ENCODE peak calls at places on chromosomes 11 and 22, in five cellular contexts. Z is SK-N-SH, I is endothelial cell of umbilical vein, M is astrocyte of the cerebellum, U is fibroblast of pulmonary artery. X is an unnamed sample.
A peak's percentile ranks its signal among the peaks of the same experiment; 100 is the strongest.

GRCh38 chr11:122668562-122669090 is 13.1 kb downstream of the UBASH3B start:
- DNase-seq in Z (no peak), I (peak; percentile 20), M (peak; percentile 63), U (peak; percentile 62), X (no peak)

GRCh38 chr11:997907-998306 is 38.6 kb downstream of the MUC6 start:
- DNase-seq in Z (no peak), I (no peak), M (no peak), U (no peak), X (no peak)

GRCh38 chr22:39634530-39635399 is 64.2 kb downstream of the CACNA1I start:
- DNase-seq in Z (no peak), I (peak; percentile 74), M (peak; percentile 79), U (peak; percentile 88), X (peak; percentile 56)

GRCh38 chr22:49726701-49727101 is 101.0 kb downstream of the BRD1 start:
- DNase-seq in Z (no peak), I (no peak), M (no peak), U (no peak), X (no peak)

GRCh38 chr11:125435461-125436238 is 60.4 kb downstream of the FEZ1 start:
- DNase-seq in Z (no peak), I (no peak), M (no peak), U (peak; percentile 9), X (no peak)

GRCh38 chr11:68961245-68961644 is 19.5 kb downstream of the MRGPRD start:
- DNase-seq in Z (peak; percentile 43), I (no peak), M (no peak), U (no peak), X (no peak)

GRCh38 chr22:48320671-48321515 is 1506.8 kb downstream of the BRD1 start:
- DNase-seq in Z (no peak), I (no peak), M (no peak), U (no peak), X (no peak)

GRCh38 chr22:29219881-29220670 is 14.4 kb downstream of the EMID1 start:
- DNase-seq in Z (peak; percentile 21), I (no peak), M (no peak), U (no peak), X (no peak)

GRCh38 chr11:68806931-68807844 is 34.5 kb downstream of the CPT1A start:
- DNase-seq in Z (no peak), I (peak; percentile 54), M (peak; percentile 66), U (peak; percentile 76), X (peak; percentile 19)

GRCh38 chr22:21044931-21045584 is 688 bp upstream of the LRRC74B start:
- DNase-seq in Z (peak; percentile 64), I (no peak), M (peak; percentile 31), U (peak; percentile 57), X (no peak)

GRCh38 chr11:86632499-86633269 is 39.7 kb downstream of the ME3 start:
- DNase-seq in Z (peak; percentile 8), I (peak; percentile 96), M (peak; percentile 86), U (peak; percentile 90), X (peak; percentile 80)

GRCh38 chr11:10716122-10716521 is 22.6 kb upstream of the IRAG1 start:
- DNase-seq in Z (no peak), I (no peak), M (no peak), U (peak; percentile 9), X (no peak)

GRCh38 chr11:46357483-46357936 is 10.2 kb downstream of the DGKZ start:
- DNase-seq in Z (no peak), I (no peak), M (no peak), U (no peak), X (no peak)

GRCh38 chr22:25380141-25380747 is 160.8 kb downstream of the CRYBB2 start:
- DNase-seq in Z (no peak), I (no peak), M (no peak), U (no peak), X (no peak)

GRCh38 chr22:20131593-20131855 is at the start of gene ZDHHC8:
- DNase-seq in Z (no peak), I (no peak), M (no peak), U (no peak), X (no peak)

GRCh38 chr11:296206-296975 is 2.9 kb downstream of the IFITM5 start:
- DNase-seq in Z (no peak), I (no peak), M (no peak), U (no peak), X (no peak)

GRCh38 chr11:122984186-122985011 is 2.8 kb upstream of the BSX start:
- DNase-seq in Z (peak; percentile 85), I (no peak), M (no peak), U (peak; percentile 4), X (no peak)

GRCh38 chr22:42632096-42632495 is 8.3 kb downstream of the ATP5MGL start:
- DNase-seq in Z (peak; percentile 44), I (no peak), M (no peak), U (no peak), X (no peak)
- TF ChIP-seq CTCF in Z (peak; percentile 37), I (peak; percentile 21), M (peak; percentile 48), U (peak; percentile 35), X (peak; percentile 47)

GRCh38 chr22:33666249-33666648 is 254.0 kb downstream of the LARGE1 start:
- DNase-seq in Z (no peak), I (no peak), M (no peak), U (no peak), X (no peak)
- TF ChIP-seq CTCF in Z (no peak), I (no peak), M (no peak), U (no peak), X (no peak)

GRCh38 chr11:114395776-114396175 is 4.5 kb downstream of the C11orf71 start:
- DNase-seq in Z (no peak), I (peak; percentile 9), M (no peak), U (no peak), X (no peak)
- TF ChIP-seq CTCF in Z (peak; percentile 39), I (peak; percentile 21), M (peak; percentile 38), U (peak; percentile 40), X (peak; percentile 62)

GRCh38 chr11:17214338-17214737 is 6.6 kb upstream of the PIK3C2A start:
- DNase-seq in Z (no peak), I (no peak), M (no peak), U (no peak), X (no peak)

GRCh38 chr11:17209939-17210245 is 2.1 kb upstream of the PIK3C2A start:
- DNase-seq in Z (no peak), I (no peak), M (no peak), U (peak; percentile 13), X (no peak)

GRCh38 chr11:17206448-17206847 is 1.3 kb downstream of the PIK3C2A start:
- DNase-seq in Z (no peak), I (peak; percentile 26), M (no peak), U (no peak), X (no peak)

GRCh38 chr11:17207317-17208256 is at the start of gene PIK3C2A:
- DNase-seq in Z (peak; percentile 96), I (peak; percentile 91), M (peak; percentile 86), U (peak; percentile 94), X (no peak)

DNA sequence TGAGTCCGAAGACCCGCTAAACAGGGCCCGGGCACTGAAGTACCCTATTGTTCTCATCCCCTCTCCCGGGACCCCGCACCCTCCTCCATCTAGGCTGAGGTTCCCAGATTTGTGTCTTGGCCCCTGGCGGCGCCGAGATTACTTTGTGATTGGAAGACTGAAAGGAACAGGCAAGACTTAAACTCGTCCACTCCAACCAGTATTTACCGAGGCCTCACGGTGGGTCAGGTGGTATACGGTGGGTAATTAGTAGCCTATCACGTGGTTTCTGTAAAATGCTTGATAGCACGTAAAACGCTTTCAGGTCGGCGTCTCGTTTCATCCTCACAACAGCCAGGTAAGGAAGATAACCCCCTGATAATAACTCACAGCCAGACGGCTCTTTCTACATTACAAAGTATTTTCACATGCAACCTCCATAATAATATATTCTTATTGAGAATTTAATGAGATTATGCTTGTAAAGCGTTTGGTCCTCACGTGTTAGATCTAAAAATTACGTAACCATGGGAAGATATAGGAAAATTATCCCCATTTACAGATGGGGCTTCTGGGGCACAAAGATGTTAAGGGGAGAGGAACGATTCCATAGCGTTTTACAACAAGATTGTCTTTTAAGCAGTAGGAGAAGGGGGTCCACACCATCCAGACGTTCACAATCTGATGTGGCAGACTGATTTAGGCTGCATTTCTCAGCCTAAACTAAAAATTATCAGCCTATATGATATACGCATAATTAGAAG is 642 bp upstream of the PIK3C2A start:
- DNase-seq in Z (peak; percentile 73), I (peak; percentile 88), M (peak; percentile 43), U (peak; percentile 77), X (no peak)
- TF ChIP-seq CTCF in Z (no peak), I (no peak), M (no peak), U (no peak), X (no peak)

GRCh38 chr11:34366522-34366921 is 8.7 kb upstream of the ABTB2 start:
- DNase-seq in Z (peak; percentile 36), I (peak; percentile 14), M (no peak), U (peak; percentile 53), X (no peak)
- TF ChIP-seq CTCF in Z (peak; percentile 42), I (no peak), M (peak; percentile 11), U (no peak), X (peak; percentile 72)

X was measured in epithelial cell of proximal tubule.